ENCODE peak calls at places on chromosomes 11 and 22, in eight cellular contexts. G, S, W, T, I, Y, N and Z are unnamed samples.

GRCh38 chr11:92837595-92837994 is 131.9 kb upstream of the MTNR1B start:
- DNase-seq in S (no peak), Y (no peak), I (no peak), N (no peak), W (no peak), T (no peak), G (no peak), Z (no peak)

GRCh38 chr22:47018010-47018910 is 255.8 kb downstream of the TBC1D22A start:
- DNase-seq in W (no peak), T (no peak), Y (no peak), S (no peak), N (no peak), G (no peak), I (no peak), Z (no peak)

GRCh38 chr11:42631223-42631843 is 680.5 kb upstream of the API5 start:
- DNase-seq in T (no peak), S (peak; percentile 2), I (peak; percentile 16), W (no peak), G (no peak), N (no peak), Y (no peak), Z (no peak)

GRCh38 chr11:87421422-87421821 is 383.7 kb downstream of the TMEM135 start:
- DNase-seq in N (peak; percentile 68), S (peak; percentile 94), T (peak; percentile 55), I (peak; percentile 83), Y (peak; percentile 22), G (peak; percentile 32), W (peak; percentile 64), Z (peak; percentile 33)

GRCh38 chr22:26985217-26985616 is 327.8 kb downstream of the MIAT start:
- DNase-seq in Y (no peak), N (no peak), G (no peak), W (no peak), T (no peak), I (no peak), S (no peak), Z (no peak)

GRCh38 chr22:20783844-20784723 is 10.2 kb downstream of the SERPIND1 start:
- DNase-seq in W (peak; percentile 25), Y (no peak), I (peak; percentile 43), T (peak; percentile 30), N (peak; percentile 34), G (peak; percentile 45), S (peak; percentile 86), Z (peak; percentile 72)

GRCh38 chr22:49136041-49136815 is 691.4 kb downstream of the BRD1 start:
- DNase-seq in T (no peak), I (no peak), W (no peak), Y (no peak), G (no peak), N (no peak), S (no peak), Z (no peak)

GRCh38 chr22:50102946-50103345 is 13.1 kb downstream of the MOV10L1 start:
- DNase-seq in I (no peak), G (no peak), S (no peak), Y (no peak), T (peak; percentile 10), W (no peak), N (peak; percentile 6), Z (peak; percentile 34)

GRCh38 chr11:94169930-94170329 is 41.3 kb downstream of the PANX1 start:
- DNase-seq in Y (no peak), I (no peak), T (no peak), W (no peak), N (no peak), G (no peak), S (no peak), Z (no peak)

GRCh38 chr11:11262171-11262920 is 90.7 kb downstream of the CSNK2A3 start:
- DNase-seq in N (no peak), T (no peak), S (no peak), I (no peak), Y (no peak), W (no peak), G (no peak), Z (no peak)

GRCh38 chr11:101187748-101188147 is 58.1 kb upstream of the PGR start:
- DNase-seq in Y (no peak), I (no peak), S (no peak), N (no peak), G (no peak), W (no peak), T (no peak), Z (no peak)

GRCh38 chr22:32920032-32920628 is 118.6 kb downstream of the TIMP3 start:
- DNase-seq in W (peak; percentile 63), S (peak; percentile 94), Y (peak; percentile 75), N (no peak), G (no peak), I (no peak), T (no peak), Z (no peak)

GRCh38 chr11:129546266-129546665 is 170.6 kb downstream of the BARX2 start:
- DNase-seq in G (no peak), W (no peak), T (no peak), Y (no peak), N (no peak), S (no peak), I (no peak), Z (no peak)

GRCh38 chr11:85299247-85299646 is 327.9 kb downstream of the DLG2 start:
- DNase-seq in G (no peak), W (no peak), N (no peak), I (no peak), S (peak; percentile 0), Y (no peak), T (peak; percentile 19), Z (no peak)

GRCh38 chr11:67452141-67452952 is at the start of gene GPR152:
- DNase-seq in G (no peak), W (no peak), S (no peak), I (no peak), T (no peak), N (no peak), Y (peak; percentile 47), Z (no peak)

GRCh38 chr11:90204832-90205646 is 17.8 kb downstream of the CHORDC1 start:
- DNase-seq in S (peak; percentile 82), T (peak; percentile 32), W (peak; percentile 22), N (peak; percentile 39), Y (no peak), I (peak; percentile 47), G (no peak), Z (peak; percentile 17)

DNA sequence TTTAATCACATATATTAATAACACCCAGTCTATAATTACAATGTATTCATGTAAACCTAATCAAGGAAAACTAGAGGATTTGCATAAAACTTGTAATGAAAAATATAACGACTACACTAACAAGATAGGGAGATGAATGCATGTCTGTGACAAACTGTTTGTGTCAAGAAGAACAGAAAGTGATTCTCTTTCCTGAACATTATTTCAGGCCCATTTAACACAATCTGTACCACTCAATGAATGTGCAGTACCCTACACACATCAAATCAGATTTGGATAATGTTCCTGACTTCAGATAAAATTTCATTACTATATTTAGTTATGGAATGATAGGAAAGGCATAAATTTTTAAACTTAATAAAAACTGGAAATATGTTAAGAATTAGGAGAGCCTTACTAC is 93.1 kb downstream of the CADM1 start:
- DNase-seq in N (no peak), W (no peak), G (no peak), S (no peak), T (no peak), I (no peak), Y (no peak), Z (no peak)
- TF ChIP-seq CTCF in N (no peak), W (no peak), G (no peak), S (no peak), T (no peak), I (no peak), Y (no peak), Z (no peak)

GRCh38 chr11:96943970-96944369 is 554.2 kb downstream of the JRKL start:
- DNase-seq in Y (no peak), S (no peak), W (no peak), G (no peak), I (no peak), N (no peak), T (no peak), Z (no peak)
- TF ChIP-seq CTCF in Y (no peak), S (no peak), W (no peak), G (no peak), I (no peak), N (no peak), T (no peak), Z (no peak)

DNA sequence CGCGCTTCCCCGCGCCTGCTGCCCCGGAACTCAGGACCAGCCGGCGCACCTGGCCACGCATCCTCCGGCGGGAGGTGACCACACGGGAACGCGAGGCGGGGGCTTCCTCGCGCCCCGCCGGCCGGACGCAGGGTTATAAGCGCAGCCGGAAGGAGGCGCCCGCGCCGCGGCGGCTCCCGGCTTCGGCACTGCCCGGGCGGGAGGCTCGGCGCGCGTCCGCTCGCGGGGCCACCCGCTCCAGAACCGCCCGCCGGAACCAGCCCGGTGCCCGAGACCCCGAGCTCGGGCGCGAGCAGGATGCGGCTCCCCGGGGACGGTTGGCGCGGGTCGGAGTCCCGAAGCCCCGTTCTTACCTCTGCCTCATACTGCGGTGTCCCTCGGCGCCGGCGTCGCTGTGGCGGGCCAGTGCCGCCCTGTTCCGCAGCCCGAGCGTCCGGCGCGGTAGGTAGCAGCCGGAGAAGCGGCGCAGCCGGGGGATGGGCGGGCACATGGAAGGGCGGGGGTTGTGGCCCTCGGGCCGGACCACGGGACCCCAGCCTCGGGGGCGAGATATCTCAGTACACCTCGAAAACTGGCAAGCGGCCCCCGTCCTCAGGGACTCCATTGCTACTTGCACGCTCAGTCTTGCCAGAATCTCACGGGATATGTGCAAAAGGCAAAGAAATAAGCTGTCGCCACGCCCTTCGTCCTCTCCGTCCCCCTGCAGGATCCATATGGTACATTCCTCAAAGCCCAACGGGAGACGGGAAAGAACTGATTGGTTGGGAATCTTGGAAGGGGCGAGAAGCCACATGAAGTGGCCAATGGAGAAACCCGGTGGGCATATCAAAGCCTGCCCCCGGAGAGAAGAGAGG is 23.1 kb downstream of the MICAL3 start:
- DNase-seq in G (peak; percentile 86), N (peak; percentile 99), W (peak; percentile 94), S (peak; percentile 99), Y (peak; percentile 93), I (peak; percentile 96), T (peak; percentile 98), Z (peak; percentile 85)
- TF ChIP-seq CTCF in G (no peak), N (peak; percentile 36), W (peak; percentile 39), S (peak; percentile 43), Y (peak; percentile 57), I (peak; percentile 68), T (peak; percentile 53), Z (peak; percentile 74)

GRCh38 chr11:34366522-34366921 is 8.7 kb upstream of the ABTB2 start:
- DNase-seq in Y (no peak), W (no peak), G (peak; percentile 19), I (no peak), N (peak; percentile 73), T (no peak), S (peak; percentile 61), Z (peak; percentile 45)
- TF ChIP-seq CTCF in Y (no peak), W (no peak), G (no peak), I (peak; percentile 45), N (peak; percentile 80), T (peak; percentile 72), S (peak; percentile 49), Z (no peak)

DNA sequence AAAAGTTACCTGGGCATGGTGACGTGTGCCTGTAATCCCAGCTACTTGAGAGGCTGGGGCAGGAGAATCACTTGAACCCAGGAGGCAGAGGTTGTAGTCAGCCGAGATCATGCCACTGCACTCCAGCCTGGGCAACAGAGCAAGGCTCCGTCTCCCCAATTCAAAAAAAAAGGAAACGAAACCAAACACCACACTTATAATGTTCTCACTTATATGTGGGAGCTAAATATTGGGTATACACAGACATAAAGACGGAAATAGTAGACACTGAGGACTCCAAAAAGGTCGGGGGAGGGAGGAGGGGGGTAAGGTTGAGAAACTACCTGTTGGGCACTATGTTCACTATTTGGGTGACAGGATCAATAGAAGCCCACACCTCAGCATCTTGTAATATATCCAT is 94.3 kb downstream of the GAB2 start:
- DNase-seq in S (no peak), Y (no peak), W (no peak), N (no peak), I (no peak), T (no peak), G (no peak), Z (no peak)
- TF ChIP-seq CTCF in S (no peak), Y (no peak), W (no peak), N (no peak), I (no peak), T (no peak), G (no peak), Z (no peak)